ENCODE peak calls at places on chromosomes 2 and 18, in seven cellular contexts. V, Y, A, X, I, P and W are unnamed samples.

GRCh38 chr2:178827739-178828487 is 20.7 kb upstream of the TTN start:
- DNase-seq in V (no peak), Y (no peak), A (peak; percentile 31), X (no peak), I (no peak), P (no peak), W (no peak)

GRCh38 chr2:28955492-28955891 is 25.6 kb upstream of the TOGARAM2 start:
- DNase-seq in V (no peak), Y (no peak), A (no peak), X (no peak), I (no peak), P (no peak), W (no peak)

GRCh38 chr2:195985731-195986130 is 82.9 kb downstream of the DNAH7 start:
- DNase-seq in V (no peak), Y (no peak), A (no peak), X (no peak), I (no peak), P (no peak), W (no peak)

GRCh38 chr18:11807233-11807632 is 44.0 kb upstream of the CHMP1B start:
- DNase-seq in V (no peak), Y (no peak), A (no peak), X (peak; percentile 7), I (no peak), P (no peak), W (no peak)

GRCh38 chr18:8174758-8175157 is 434.5 kb upstream of the RAB12 start:
- DNase-seq in V (no peak), Y (no peak), A (no peak), X (no peak), I (no peak), P (no peak), W (no peak)

GRCh38 chr2:65880451-65880850 is 448.1 kb upstream of the SPRED2 start:
- DNase-seq in V (no peak), Y (no peak), A (no peak), X (peak; percentile 25), I (no peak), P (no peak), W (no peak)

GRCh38 chr2:9821805-9822445 is 21.3 kb upstream of the TAF1B start:
- DNase-seq in V (no peak), Y (no peak), A (no peak), X (no peak), I (no peak), P (peak; percentile 85), W (no peak)

GRCh38 chr18:30361864-30362540 is 680.5 kb downstream of the DSC3 start:
- DNase-seq in V (no peak), Y (no peak), A (no peak), X (no peak), I (no peak), P (no peak), W (no peak)

GRCh38 chr2:83186050-83186790 is 1272.9 kb downstream of the SUCLG1 start:
- DNase-seq in V (no peak), Y (no peak), A (no peak), X (no peak), I (no peak), P (no peak), W (no peak)

GRCh38 chr2:102359527-102359926 is 3.9 kb downstream of the IL18R1 start:
- DNase-seq in V (no peak), Y (no peak), A (no peak), X (no peak), I (no peak), P (no peak), W (no peak)